ENCODE peak calls at places on chromosomes 12 and 14, in nine cellular contexts. T is dorsolateral prefrontal cortex, L is OCI-LY7, W is Panc1, O is nephron progenitor cell, E is IMR-90, Z is ascending aorta, K is adrenal gland, M is ovary. C is an unnamed sample.

GRCh38 chr14:23942587-23942986 is 11.0 kb upstream of the DHRS4 start:
- DNase-seq in T (no peak), L (no peak), W (no peak), O (no peak), E (no peak), Z (no peak), K (no peak), M (no peak), C (no peak)

GRCh38 chr12:132664206-132665148 is 22.7 kb downstream of the POLE start:
- DNase-seq in T (no peak), L (no peak), W (no peak), O (no peak), E (no peak), Z (no peak), K (no peak), M (no peak), C (no peak)

GRCh38 chr14:73935666-73936065 is 14.2 kb downstream of the FAM161B start:
- DNase-seq in T (no peak), L (peak; percentile 31), W (no peak), O (no peak), E (no peak), Z (no peak), K (no peak), M (no peak), C (no peak)

GRCh38 chr12:41778934-41779333 is 365.7 kb downstream of the GXYLT1 start:
- DNase-seq in T (no peak), L (no peak), W (no peak), O (no peak), E (no peak), Z (no peak), K (no peak), M (no peak), C (no peak)

GRCh38 chr12:68971404-68971803 is 38.4 kb upstream of the CPM start:
- DNase-seq in T (no peak), L (no peak), W (no peak), O (no peak), E (peak; percentile 82), Z (no peak), K (no peak), M (no peak), C (no peak)

GRCh38 chr14:104292084-104292970 is 153.9 kb downstream of the KIF26A start:
- DNase-seq in T (peak; percentile 20), L (no peak), W (no peak), O (no peak), E (no peak), Z (no peak), K (peak; percentile 52), M (peak; percentile 13), C (no peak)

GRCh38 chr12:95859947-95860850 is 1.4 kb downstream of the SNRPF start:
- DNase-seq in T (no peak), L (no peak), W (no peak), O (no peak), E (no peak), Z (no peak), K (no peak), M (no peak), C (no peak)

GRCh38 chr14:104357689-104358527 is 219.5 kb downstream of the KIF26A start:
- DNase-seq in T (peak; percentile 19), L (no peak), W (no peak), O (no peak), E (no peak), Z (no peak), K (no peak), M (peak; percentile 11), C (no peak)

GRCh38 chr14:105179191-105179590 is 1.9 kb downstream of the NUDT14 start:
- DNase-seq in T (no peak), L (no peak), W (no peak), O (no peak), E (no peak), Z (no peak), K (no peak), M (no peak), C (no peak)

GRCh38 chr14:103433902-103434563 is 48.8 kb downstream of the MARK3 start:
- DNase-seq in T (no peak), L (no peak), W (no peak), O (no peak), E (no peak), Z (no peak), K (no peak), M (no peak), C (no peak)

GRCh38 chr12:73629893-73630872 is 907.5 kb upstream of the ATXN7L3B start:
- DNase-seq in T (no peak), L (no peak), W (no peak), O (no peak), E (no peak), Z (no peak), K (no peak), M (no peak), C (no peak)

GRCh38 chr14:92581966-92582566 is 68.5 kb downstream of the RIN3 start:
- DNase-seq in T (no peak), L (no peak), W (no peak), O (no peak), E (no peak), Z (no peak), K (no peak), M (no peak), C (no peak)

GRCh38 chr14:49975799-49976198 is 82.9 kb downstream of the ARF6 start:
- DNase-seq in T (no peak), L (no peak), W (no peak), O (no peak), E (no peak), Z (no peak), K (no peak), M (no peak), C (no peak)

GRCh38 chr12:3304436-3305135 is 186.4 kb upstream of the PRMT8 start:
- DNase-seq in T (peak; percentile 40), L (no peak), W (no peak), O (peak; percentile 47), E (peak; percentile 85), Z (no peak), K (no peak), M (no peak), C (no peak)

GRCh38 chr14:59336078-59336477 is 129.1 kb downstream of the GPR135 start:
- DNase-seq in T (no peak), L (no peak), W (no peak), O (no peak), E (no peak), Z (no peak), K (no peak), M (no peak), C (no peak)

GRCh38 chr14:61109288-61109687 is 128.2 kb downstream of the SLC38A6 start:
- DNase-seq in T (no peak), L (no peak), W (no peak), O (no peak), E (no peak), Z (no peak), K (no peak), M (no peak), C (no peak)

GRCh38 chr14:39293629-39294028 is 59.9 kb downstream of the MIA2 start:
- DNase-seq in T (no peak), L (no peak), W (no peak), O (no peak), E (no peak), Z (no peak), K (no peak), M (no peak), C (no peak)

GRCh38 chr12:120218680-120219606 is 18.0 kb upstream of the RPLP0 start:
- DNase-seq in T (no peak), L (no peak), W (no peak), O (no peak), E (no peak), Z (no peak), K (no peak), M (no peak), C (no peak)

DNA sequence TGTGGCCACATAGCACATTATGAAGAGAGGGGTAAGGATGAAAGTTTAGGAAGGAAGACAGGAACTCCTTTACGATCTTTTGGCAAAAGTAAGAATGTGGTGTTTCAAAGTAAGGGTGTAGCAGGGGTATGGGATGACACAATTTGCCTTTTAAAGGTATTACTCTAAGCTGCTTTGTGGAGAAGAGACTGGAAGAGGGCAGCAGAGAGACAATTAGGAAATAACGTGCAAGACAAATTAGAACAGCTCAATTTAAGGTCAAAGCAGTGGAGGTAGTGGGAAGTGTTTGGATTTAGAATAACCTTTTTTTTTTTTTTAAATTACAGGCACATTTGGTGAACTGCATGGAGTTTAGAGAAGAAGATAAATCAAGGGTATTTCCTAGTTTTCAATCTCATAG is 342.6 kb downstream of the NOVA1 start:
- DNase-seq in T (no peak), L (no peak), W (no peak), O (no peak), E (peak; percentile 31), Z (no peak), K (no peak), M (no peak), C (no peak)
- TF ChIP-seq CTCF in T (peak; percentile 20), L (no peak), W (no peak), O (peak; percentile 22), E (peak; percentile 56), Z (no peak), K (no peak), M (peak; percentile 35), C (no peak)

DNA sequence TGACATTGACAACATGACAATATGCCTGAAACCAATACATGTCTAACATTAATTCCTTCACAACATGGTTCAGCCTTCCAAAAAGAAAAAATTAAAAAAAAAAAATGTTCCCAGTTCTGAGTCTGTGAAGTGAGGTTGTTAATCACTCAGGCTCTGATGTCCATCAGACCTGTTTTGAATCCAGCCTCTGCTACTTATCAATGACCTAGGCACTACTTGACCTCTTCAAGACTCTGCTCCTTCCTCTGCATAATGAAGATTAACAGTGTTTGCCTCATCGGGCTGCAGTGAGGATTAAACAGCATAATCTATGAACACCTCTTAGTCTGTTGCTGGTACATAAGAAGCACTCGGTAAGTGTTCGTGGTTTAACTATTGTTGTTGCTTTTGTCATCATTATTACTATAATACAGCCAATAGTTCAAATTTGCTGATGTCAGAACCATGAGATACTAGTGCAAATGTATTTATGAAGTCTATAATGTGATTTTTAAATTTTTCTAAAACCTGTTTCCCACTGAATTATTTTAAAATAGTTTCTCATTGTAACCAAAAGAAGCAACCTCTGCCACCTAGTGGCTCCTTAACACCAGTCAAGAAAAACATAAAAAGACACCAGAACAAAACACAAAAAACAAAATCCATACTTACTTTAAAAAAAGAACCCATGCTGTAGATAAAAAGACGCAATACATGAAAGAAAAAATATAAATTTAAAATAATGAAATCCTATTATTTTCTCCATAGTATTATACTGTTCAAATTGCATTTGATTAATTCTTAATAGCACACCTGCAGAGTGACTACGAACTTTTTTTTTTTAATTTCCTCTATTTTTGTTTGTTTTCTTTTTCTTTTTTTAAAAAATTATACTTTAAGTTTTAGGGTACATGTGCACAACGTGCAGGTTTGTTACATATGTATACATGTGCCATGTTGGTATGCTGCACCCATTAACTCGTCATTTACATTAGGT is 20.3 kb upstream of the TMX1 start:
- DNase-seq in T (no peak), L (peak; percentile 30), W (no peak), O (no peak), E (peak; percentile 54), Z (no peak), K (no peak), M (no peak), C (no peak)
- TF ChIP-seq CTCF in T (peak; percentile 80), L (peak; percentile 85), W (peak; percentile 48), O (peak; percentile 68), E (peak; percentile 68), Z (peak; percentile 13), K (peak; percentile 47), M (peak; percentile 52), C (peak; percentile 72)

GRCh38 chr12:102026728-102027127 is 35.1 kb downstream of the WASHC3 start:
- DNase-seq in T (no peak), L (peak; percentile 8), W (no peak), O (no peak), E (no peak), Z (no peak), K (no peak), M (no peak), C (no peak)
- TF ChIP-seq CTCF in T (no peak), L (peak; percentile 48), W (no peak), O (no peak), E (no peak), Z (no peak), K (no peak), M (no peak), C (peak; percentile 11)

GRCh38 chr12:131473721-131474709 is 236.9 kb upstream of the SFSWAP start:
- DNase-seq in T (no peak), L (no peak), W (no peak), O (no peak), E (no peak), Z (no peak), K (peak; percentile 41), M (no peak), C (no peak)
- TF ChIP-seq CTCF in T (no peak), L (no peak), W (no peak), O (no peak), E (no peak), Z (no peak), K (no peak), M (no peak), C (no peak)

C was measured in progenitor cell of endocrine pancreas.